ENCODE peak calls at places on chromosomes 11 and 22, in six cellular contexts. One of them, this sample, is unnamed.

GRCh38 chr11:104432526-104432925 is 268.6 kb upstream of the PDGFD start:
- DNase-seq in mucosa of descending colon: no peak
- DNase-seq in heart left ventricle: no peak
- DNase-seq in tibial artery: no peak
- DNase-seq in CD8-positive, alpha-beta T cell: no peak
- DNase-seq in mammary epithelial cell: no peak
- DNase-seq in this sample: no peak

GRCh38 chr22:26174280-26174679 is 5.0 kb downstream of the SEZ6L start:
- DNase-seq in mucosa of descending colon: no peak
- DNase-seq in tibial artery: no peak
- DNase-seq in mammary epithelial cell: no peak
- DNase-seq in CD8-positive, alpha-beta T cell: no peak
- DNase-seq in heart left ventricle: no peak
- DNase-seq in this sample: no peak

GRCh38 chr11:75350743-75351540 is 519 bp downstream of the ARRB1 start:
- DNase-seq in heart left ventricle: peak; percentile 67
- DNase-seq in CD8-positive, alpha-beta T cell: peak; percentile 36
- DNase-seq in mammary epithelial cell: no peak
- DNase-seq in mucosa of descending colon: peak; percentile 85
- DNase-seq in tibial artery: peak; percentile 63
- DNase-seq in this sample: no peak

GRCh38 chr11:69013009-69013951 is at the start of gene MRGPRF:
- DNase-seq in heart left ventricle: peak; percentile 94
- DNase-seq in mucosa of descending colon: peak; percentile 88
- DNase-seq in mammary epithelial cell: no peak
- DNase-seq in tibial artery: peak; percentile 95
- DNase-seq in CD8-positive, alpha-beta T cell: no peak
- DNase-seq in this sample: no peak

GRCh38 chr11:35045219-35045819 is 93.7 kb upstream of the CD44 start:
- DNase-seq in CD8-positive, alpha-beta T cell: peak; percentile 74
- DNase-seq in tibial artery: no peak
- DNase-seq in mucosa of descending colon: no peak
- DNase-seq in mammary epithelial cell: no peak
- DNase-seq in heart left ventricle: no peak
- DNase-seq in this sample: no peak

GRCh38 chr11:35288311-35288710 is 131.0 kb downstream of the SLC1A2 start:
- DNase-seq in mammary epithelial cell: no peak
- DNase-seq in mucosa of descending colon: no peak
- DNase-seq in CD8-positive, alpha-beta T cell: no peak
- DNase-seq in tibial artery: no peak
- DNase-seq in heart left ventricle: no peak
- DNase-seq in this sample: no peak

GRCh38 chr11:96205460-96205809 is 137.6 kb downstream of the MAML2 start:
- DNase-seq in heart left ventricle: no peak
- DNase-seq in CD8-positive, alpha-beta T cell: peak; percentile 20
- DNase-seq in mammary epithelial cell: no peak
- DNase-seq in tibial artery: no peak
- DNase-seq in mucosa of descending colon: no peak
- DNase-seq in this sample: no peak

GRCh38 chr22:18032455-18033101 is 8.2 kb upstream of the MICAL3 start:
- DNase-seq in tibial artery: no peak
- DNase-seq in heart left ventricle: peak; percentile 33
- DNase-seq in mammary epithelial cell: peak; percentile 96
- DNase-seq in mucosa of descending colon: no peak
- DNase-seq in CD8-positive, alpha-beta T cell: no peak
- DNase-seq in this sample: no peak

GRCh38 chr11:73980001-73980960 is 2.4 kb downstream of the UCP2 start:
- DNase-seq in CD8-positive, alpha-beta T cell: peak; percentile 83
- DNase-seq in tibial artery: peak; percentile 41
- DNase-seq in mammary epithelial cell: peak; percentile 26
- DNase-seq in mucosa of descending colon: peak; percentile 90
- DNase-seq in heart left ventricle: peak; percentile 45
- DNase-seq in this sample: peak; percentile 87

GRCh38 chr11:102007567-102008437 is 39.4 kb upstream of the CFAP300 start:
- DNase-seq in heart left ventricle: no peak
- DNase-seq in mucosa of descending colon: no peak
- DNase-seq in mammary epithelial cell: peak; percentile 59
- DNase-seq in tibial artery: no peak
- DNase-seq in CD8-positive, alpha-beta T cell: no peak
- DNase-seq in this sample: no peak

GRCh38 chr22:39208013-39208680 is 36.6 kb downstream of the PDGFB start:
- DNase-seq in tibial artery: no peak
- DNase-seq in mammary epithelial cell: no peak
- DNase-seq in mucosa of descending colon: no peak
- DNase-seq in CD8-positive, alpha-beta T cell: no peak
- DNase-seq in heart left ventricle: no peak
- DNase-seq in this sample: no peak

GRCh38 chr11:78821371-78822306 is 247.0 kb upstream of the NARS2 start:
- DNase-seq in mucosa of descending colon: no peak
- DNase-seq in mammary epithelial cell: no peak
- DNase-seq in tibial artery: no peak
- DNase-seq in CD8-positive, alpha-beta T cell: no peak
- DNase-seq in heart left ventricle: no peak
- DNase-seq in this sample: no peak

GRCh38 chr11:26778000-26778757 is 56.3 kb upstream of the SLC5A12 start:
- DNase-seq in mammary epithelial cell: peak; percentile 84
- DNase-seq in mucosa of descending colon: no peak
- DNase-seq in tibial artery: no peak
- DNase-seq in CD8-positive, alpha-beta T cell: no peak
- DNase-seq in heart left ventricle: no peak
- DNase-seq in this sample: no peak

GRCh38 chr11:61841636-61842332 is 13.7 kb downstream of the FADS2 start:
- DNase-seq in mammary epithelial cell: no peak
- DNase-seq in CD8-positive, alpha-beta T cell: no peak
- DNase-seq in tibial artery: no peak
- DNase-seq in mucosa of descending colon: no peak
- DNase-seq in heart left ventricle: peak; percentile 66
- DNase-seq in this sample: no peak

GRCh38 chr11:35292290-35292689 is 127.1 kb downstream of the SLC1A2 start:
- DNase-seq in CD8-positive, alpha-beta T cell: no peak
- DNase-seq in heart left ventricle: no peak
- DNase-seq in tibial artery: no peak
- DNase-seq in mucosa of descending colon: no peak
- DNase-seq in mammary epithelial cell: no peak
- DNase-seq in this sample: no peak

GRCh38 chr11:35619754-35620640 is 1.7 kb downstream of the FJX1 start:
- DNase-seq in heart left ventricle: peak; percentile 43
- DNase-seq in mucosa of descending colon: peak; percentile 48
- DNase-seq in tibial artery: no peak
- DNase-seq in mammary epithelial cell: no peak
- DNase-seq in CD8-positive, alpha-beta T cell: no peak
- DNase-seq in this sample: no peak

GRCh38 chr11:119975561-119976152 is 162.3 kb downstream of the TRIM29 start:
- DNase-seq in heart left ventricle: peak; percentile 56
- DNase-seq in CD8-positive, alpha-beta T cell: no peak
- DNase-seq in mammary epithelial cell: no peak
- DNase-seq in tibial artery: no peak
- DNase-seq in mucosa of descending colon: no peak
- DNase-seq in this sample: no peak

GRCh38 chr22:21861856-21862255 is 5.6 kb downstream of the MAPK1 start:
- DNase-seq in mucosa of descending colon: no peak
- DNase-seq in mammary epithelial cell: peak; percentile 32
- DNase-seq in heart left ventricle: no peak
- DNase-seq in CD8-positive, alpha-beta T cell: no peak
- DNase-seq in tibial artery: no peak
- DNase-seq in this sample: no peak

GRCh38 chr11:122045181-122045586 is 70.8 kb downstream of the BLID start:
- DNase-seq in heart left ventricle: no peak
- DNase-seq in CD8-positive, alpha-beta T cell: no peak
- DNase-seq in mammary epithelial cell: peak; percentile 93
- DNase-seq in mucosa of descending colon: no peak
- DNase-seq in tibial artery: no peak
- DNase-seq in this sample: no peak

GRCh38 chr22:33274214-33274828 is 216.1 kb upstream of the SYN3 start:
- DNase-seq in heart left ventricle: no peak
- DNase-seq in CD8-positive, alpha-beta T cell: no peak
- DNase-seq in mucosa of descending colon: no peak
- DNase-seq in mammary epithelial cell: peak; percentile 14
- DNase-seq in tibial artery: peak; percentile 32
- DNase-seq in this sample: no peak

GRCh38 chr11:296976-297665 is 2.2 kb downstream of the IFITM5 start:
- DNase-seq in CD8-positive, alpha-beta T cell: peak; percentile 14
- DNase-seq in tibial artery: peak; percentile 12
- DNase-seq in heart left ventricle: peak; percentile 21
- DNase-seq in mammary epithelial cell: no peak
- DNase-seq in mucosa of descending colon: peak; percentile 50
- DNase-seq in this sample: no peak

GRCh38 chr22:44669725-44670027 is 32.3 kb upstream of the PRR5 start:
- DNase-seq in mucosa of descending colon: peak; percentile 50
- DNase-seq in mammary epithelial cell: no peak
- DNase-seq in tibial artery: no peak
- DNase-seq in heart left ventricle: no peak
- DNase-seq in CD8-positive, alpha-beta T cell: no peak
- DNase-seq in this sample: no peak

DNA sequence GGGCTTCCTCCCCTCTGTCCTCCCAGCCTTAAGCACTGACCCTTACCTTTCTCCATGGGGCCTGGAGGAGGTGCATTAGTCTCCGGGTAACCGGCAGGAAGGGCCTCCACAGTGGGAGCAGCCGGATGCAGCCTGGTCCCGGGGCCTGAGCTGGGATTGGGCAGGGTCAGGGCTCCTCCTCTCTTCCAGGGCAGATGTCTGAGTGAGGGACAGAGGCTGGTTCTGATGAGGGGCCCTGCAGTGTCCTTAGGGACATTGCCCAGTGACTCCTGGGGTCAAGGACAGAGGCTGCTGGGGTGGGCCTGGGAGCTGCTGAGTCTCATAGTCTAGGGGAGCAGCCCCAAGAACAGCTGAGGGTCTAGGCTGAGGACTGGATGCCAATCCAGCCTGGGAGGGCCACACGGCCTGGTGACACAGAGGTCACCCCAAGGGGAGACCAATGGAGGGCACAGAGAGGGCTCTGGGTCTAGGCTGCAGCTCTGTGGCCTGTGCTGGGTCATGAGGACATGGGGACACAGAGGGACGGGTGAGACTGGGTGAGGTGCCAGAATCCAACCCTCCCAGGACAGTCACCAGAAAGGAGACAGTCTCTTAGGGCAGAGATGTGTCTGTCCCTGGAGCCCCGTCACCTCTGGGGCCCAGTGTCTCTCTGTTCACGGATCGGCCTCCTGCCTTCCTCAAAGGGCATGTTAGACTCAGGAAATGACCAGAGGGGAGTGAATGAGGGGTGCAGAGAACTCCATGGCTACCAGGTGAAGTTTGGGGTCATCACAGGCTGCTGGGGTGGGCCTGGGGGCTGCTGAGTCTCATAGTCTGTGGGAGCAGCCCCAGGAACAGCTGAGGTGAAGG is 6.5 kb downstream of the IGLL5 start:
- DNase-seq in CD8-positive, alpha-beta T cell: no peak
- DNase-seq in mammary epithelial cell: no peak
- DNase-seq in tibial artery: peak; percentile 5
- DNase-seq in heart left ventricle: no peak
- DNase-seq in mucosa of descending colon: no peak
- DNase-seq in this sample: no peak
- H3K4me3 ChIP-seq in CD8-positive, alpha-beta T cell: no peak overlapping the region
- H3K4me3 ChIP-seq in mammary epithelial cell: no peak overlapping the region
- H3K4me3 ChIP-seq in tibial artery: no peak overlapping the region
- H3K4me3 ChIP-seq in heart left ventricle: no peak overlapping the region
- H3K4me3 ChIP-seq in mucosa of descending colon: no peak overlapping the region
- H3K4me3 ChIP-seq in this sample: peak overlapping the region; percentile 39

GRCh38 chr11:77815459-77815858 is 5.1 kb downstream of the RSF1 start:
- DNase-seq in mammary epithelial cell: no peak
- DNase-seq in tibial artery: no peak
- DNase-seq in heart left ventricle: no peak
- DNase-seq in mucosa of descending colon: no peak
- DNase-seq in CD8-positive, alpha-beta T cell: no peak
- DNase-seq in this sample: no peak
- H3K4me3 ChIP-seq in mammary epithelial cell: no peak overlapping the region
- H3K4me3 ChIP-seq in tibial artery: no peak overlapping the region
- H3K4me3 ChIP-seq in heart left ventricle: no peak overlapping the region
- H3K4me3 ChIP-seq in mucosa of descending colon: no peak overlapping the region
- H3K4me3 ChIP-seq in CD8-positive, alpha-beta T cell: no peak overlapping the region
- H3K4me3 ChIP-seq in this sample: no peak overlapping the region

GRCh38 chr11:114819028-114819427 is 140.7 kb downstream of the NXPE2 start:
- DNase-seq in mucosa of descending colon: no peak
- DNase-seq in heart left ventricle: no peak
- DNase-seq in mammary epithelial cell: peak; percentile 3
- DNase-seq in CD8-positive, alpha-beta T cell: no peak
- DNase-seq in tibial artery: no peak
- DNase-seq in this sample: no peak

GRCh38 chr11:114818382-114818781 is 140.1 kb downstream of the NXPE2 start:
- DNase-seq in heart left ventricle: no peak
- DNase-seq in mammary epithelial cell: no peak
- DNase-seq in tibial artery: no peak
- DNase-seq in mucosa of descending colon: no peak
- DNase-seq in CD8-positive, alpha-beta T cell: no peak
- DNase-seq in this sample: no peak

GRCh38 chr11:114820621-114821020 is 142.3 kb downstream of the NXPE2 start:
- DNase-seq in tibial artery: no peak
- DNase-seq in CD8-positive, alpha-beta T cell: no peak
- DNase-seq in heart left ventricle: no peak
- DNase-seq in mucosa of descending colon: no peak
- DNase-seq in mammary epithelial cell: no peak
- DNase-seq in this sample: no peak

GRCh38 chr11:114821626-114822025 is 143.3 kb downstream of the NXPE2 start:
- DNase-seq in heart left ventricle: no peak
- DNase-seq in tibial artery: no peak
- DNase-seq in mammary epithelial cell: peak; percentile 12
- DNase-seq in mucosa of descending colon: no peak
- DNase-seq in CD8-positive, alpha-beta T cell: no peak
- DNase-seq in this sample: no peak

GRCh38 chr11:114822038-114822437 is 143.7 kb downstream of the NXPE2 start:
- DNase-seq in mammary epithelial cell: no peak
- DNase-seq in tibial artery: no peak
- DNase-seq in mucosa of descending colon: no peak
- DNase-seq in heart left ventricle: no peak
- DNase-seq in CD8-positive, alpha-beta T cell: no peak
- DNase-seq in this sample: no peak
- H3K4me3 ChIP-seq in mammary epithelial cell: no peak overlapping the region
- H3K4me3 ChIP-seq in tibial artery: no peak overlapping the region
- H3K4me3 ChIP-seq in mucosa of descending colon: no peak overlapping the region
- H3K4me3 ChIP-seq in heart left ventricle: no peak overlapping the region
- H3K4me3 ChIP-seq in CD8-positive, alpha-beta T cell: no peak overlapping the region
- H3K4me3 ChIP-seq in this sample: no peak overlapping the region

DNA sequence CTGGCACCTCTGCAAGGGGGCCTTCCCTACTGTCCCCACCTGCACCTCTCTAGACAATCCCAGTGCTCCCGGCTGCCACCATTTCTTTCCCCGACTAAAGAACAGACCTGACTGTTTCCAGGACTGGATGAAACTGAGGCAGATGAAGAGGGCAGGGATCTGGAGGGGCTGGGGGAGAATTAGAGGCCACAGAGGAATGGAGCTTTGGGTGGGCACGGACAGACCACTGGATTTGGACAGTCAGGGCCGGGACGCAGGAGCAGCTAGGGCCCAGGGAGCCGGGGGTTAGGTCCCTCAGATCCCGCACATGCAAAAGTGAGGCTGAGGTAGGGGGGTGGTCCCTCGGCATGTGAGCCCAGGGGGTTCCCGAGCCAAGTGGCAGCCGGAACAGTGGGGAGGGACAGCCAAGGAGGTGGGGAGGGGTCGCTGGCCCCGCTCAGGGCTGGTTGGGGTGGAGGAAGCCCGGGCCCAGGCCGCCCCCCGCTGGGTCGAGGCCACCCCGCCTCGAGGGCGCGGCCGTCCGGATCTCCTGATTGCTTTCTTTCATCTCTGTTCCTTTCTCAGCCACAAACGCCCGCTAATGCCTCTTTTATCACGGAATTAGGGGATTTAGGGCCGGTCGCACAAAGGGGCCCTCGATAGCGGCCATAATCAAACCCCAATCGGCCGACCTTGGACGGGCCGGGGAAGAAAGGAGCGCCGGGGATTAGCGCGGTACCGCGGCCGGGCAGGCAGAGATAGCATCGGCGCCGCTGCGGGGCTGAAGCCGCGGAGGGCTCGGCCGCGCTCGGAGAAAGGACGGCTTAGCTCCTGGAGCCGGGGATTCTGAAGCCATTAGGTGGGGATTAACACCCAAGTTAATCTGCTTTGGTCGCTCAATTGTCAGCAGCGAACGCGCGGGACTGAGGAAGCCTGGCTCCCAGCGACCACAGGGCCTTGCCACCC is 9.3 kb downstream of the SLC25A1 start:
- DNase-seq in tibial artery: no peak
- DNase-seq in CD8-positive, alpha-beta T cell: no peak
- DNase-seq in heart left ventricle: no peak
- DNase-seq in mammary epithelial cell: no peak
- DNase-seq in mucosa of descending colon: no peak
- DNase-seq in this sample: no peak
- H3K4me3 ChIP-seq in tibial artery: peak overlapping the region; percentile 31
- H3K4me3 ChIP-seq in CD8-positive, alpha-beta T cell: no peak overlapping the region
- H3K4me3 ChIP-seq in heart left ventricle: peak overlapping the region; percentile 39
- H3K4me3 ChIP-seq in mammary epithelial cell: peak overlapping the region; percentile 2
- H3K4me3 ChIP-seq in mucosa of descending colon: no peak overlapping the region
- H3K4me3 ChIP-seq in this sample: no peak overlapping the region

This sample was measured in GM12864.